ENCODE peak calls at places on chromosomes 3 and 15, in ten cellular contexts. One of them, this sample, is unnamed.

GRCh38 chr3:123842711-123843110 is 41.4 kb downstream of the MYLK start:
- DNase-seq in A172: no peak
- DNase-seq in foreskin fibroblast: no peak
- DNase-seq in posterior cingulate gyrus: no peak
- DNase-seq in Right ventricle myocardium superior: no peak
- DNase-seq in tibial artery: no peak
- DNase-seq in mesenchymal stem cell: no peak
- DNase-seq in HepG2: no peak
- DNase-seq in AG08396: no peak
- DNase-seq in T-cell: no peak
- DNase-seq in this sample: no peak

GRCh38 chr15:41904487-41905359 is 10.9 kb upstream of the SPTBN5 start:
- DNase-seq in posterior cingulate gyrus: peak
- DNase-seq in A172: peak
- DNase-seq in tibial artery: no peak
- DNase-seq in T-cell: peak
- DNase-seq in mesenchymal stem cell: peak
- DNase-seq in AG08396: peak
- DNase-seq in Right ventricle myocardium superior: peak
- DNase-seq in HepG2: peak
- DNase-seq in foreskin fibroblast: peak
- DNase-seq in this sample: peak

GRCh38 chr3:128547368-128547987 is 54.5 kb upstream of the GATA2 start:
- DNase-seq in foreskin fibroblast: peak
- DNase-seq in mesenchymal stem cell: no peak
- DNase-seq in HepG2: no peak
- DNase-seq in T-cell: no peak
- DNase-seq in Right ventricle myocardium superior: no peak
- DNase-seq in AG08396: peak
- DNase-seq in posterior cingulate gyrus: peak
- DNase-seq in A172: peak
- DNase-seq in tibial artery: no peak
- DNase-seq in this sample: no peak

GRCh38 chr15:62850791-62851291 is 191.7 kb upstream of the TPM1 start:
- DNase-seq in T-cell: no peak
- DNase-seq in Right ventricle myocardium superior: no peak
- DNase-seq in AG08396: peak
- DNase-seq in A172: peak
- DNase-seq in foreskin fibroblast: peak
- DNase-seq in mesenchymal stem cell: peak
- DNase-seq in tibial artery: no peak
- DNase-seq in HepG2: peak
- DNase-seq in posterior cingulate gyrus: peak
- DNase-seq in this sample: no peak

GRCh38 chr3:134211797-134212196 is 38.9 kb downstream of the RYK start:
- DNase-seq in HepG2: peak
- DNase-seq in foreskin fibroblast: peak
- DNase-seq in posterior cingulate gyrus: peak
- DNase-seq in AG08396: peak
- DNase-seq in Right ventricle myocardium superior: no peak
- DNase-seq in T-cell: peak
- DNase-seq in mesenchymal stem cell: peak
- DNase-seq in A172: peak
- DNase-seq in tibial artery: no peak
- DNase-seq in this sample: no peak

GRCh38 chr3:48918388-48919214 is at the start of gene ARIH2:
- DNase-seq in mesenchymal stem cell: peak
- DNase-seq in A172: peak
- DNase-seq in HepG2: peak
- DNase-seq in T-cell: peak
- DNase-seq in posterior cingulate gyrus: peak
- DNase-seq in foreskin fibroblast: peak
- DNase-seq in AG08396: peak
- DNase-seq in tibial artery: peak
- DNase-seq in Right ventricle myocardium superior: peak
- DNase-seq in this sample: peak

GRCh38 chr15:37140531-37141053 is 40.2 kb upstream of the MEIS2 start:
- DNase-seq in T-cell: no peak
- DNase-seq in mesenchymal stem cell: no peak
- DNase-seq in posterior cingulate gyrus: no peak
- DNase-seq in HepG2: no peak
- DNase-seq in tibial artery: no peak
- DNase-seq in AG08396: no peak
- DNase-seq in foreskin fibroblast: peak
- DNase-seq in Right ventricle myocardium superior: no peak
- DNase-seq in A172: no peak
- DNase-seq in this sample: no peak

GRCh38 chr15:41883484-41883825 is 10.4 kb downstream of the SPTBN5 start:
- DNase-seq in A172: no peak
- DNase-seq in HepG2: no peak
- DNase-seq in T-cell: no peak
- DNase-seq in mesenchymal stem cell: no peak
- DNase-seq in posterior cingulate gyrus: no peak
- DNase-seq in foreskin fibroblast: no peak
- DNase-seq in Right ventricle myocardium superior: no peak
- DNase-seq in AG08396: no peak
- DNase-seq in tibial artery: no peak
- DNase-seq in this sample: no peak

GRCh38 chr3:156389151-156389760 is 165.7 kb downstream of the SSR3 start:
- DNase-seq in AG08396: no peak
- DNase-seq in A172: no peak
- DNase-seq in HepG2: no peak
- DNase-seq in mesenchymal stem cell: no peak
- DNase-seq in Right ventricle myocardium superior: no peak
- DNase-seq in tibial artery: no peak
- DNase-seq in posterior cingulate gyrus: no peak
- DNase-seq in T-cell: no peak
- DNase-seq in foreskin fibroblast: peak
- DNase-seq in this sample: no peak

GRCh38 chr15:52021128-52021671 is 2.2 kb downstream of the MAPK6 start:
- DNase-seq in mesenchymal stem cell: peak
- DNase-seq in T-cell: peak
- DNase-seq in Right ventricle myocardium superior: no peak
- DNase-seq in foreskin fibroblast: peak
- DNase-seq in tibial artery: no peak
- DNase-seq in AG08396: peak
- DNase-seq in A172: peak
- DNase-seq in HepG2: peak
- DNase-seq in posterior cingulate gyrus: no peak
- DNase-seq in this sample: peak

GRCh38 chr3:193129607-193130006 is 111.4 kb upstream of the PLAAT1 start:
- DNase-seq in posterior cingulate gyrus: no peak
- DNase-seq in tibial artery: no peak
- DNase-seq in T-cell: no peak
- DNase-seq in HepG2: no peak
- DNase-seq in mesenchymal stem cell: no peak
- DNase-seq in AG08396: no peak
- DNase-seq in Right ventricle myocardium superior: no peak
- DNase-seq in A172: no peak
- DNase-seq in foreskin fibroblast: no peak
- DNase-seq in this sample: no peak

GRCh38 chr3:149396476-149396875 is 19.0 kb upstream of the TM4SF1 start:
- DNase-seq in AG08396: no peak
- DNase-seq in mesenchymal stem cell: no peak
- DNase-seq in foreskin fibroblast: no peak
- DNase-seq in Right ventricle myocardium superior: no peak
- DNase-seq in T-cell: no peak
- DNase-seq in HepG2: no peak
- DNase-seq in posterior cingulate gyrus: no peak
- DNase-seq in A172: no peak
- DNase-seq in tibial artery: no peak
- DNase-seq in this sample: no peak

GRCh38 chr3:35597490-35597889 is 41.8 kb upstream of the ARPP21 start:
- DNase-seq in Right ventricle myocardium superior: no peak
- DNase-seq in T-cell: no peak
- DNase-seq in foreskin fibroblast: no peak
- DNase-seq in A172: no peak
- DNase-seq in AG08396: no peak
- DNase-seq in mesenchymal stem cell: no peak
- DNase-seq in tibial artery: no peak
- DNase-seq in HepG2: no peak
- DNase-seq in posterior cingulate gyrus: no peak
- DNase-seq in this sample: no peak

GRCh38 chr3:120324185-120324584 is 25.0 kb downstream of the LRRC58 start:
- DNase-seq in T-cell: no peak
- DNase-seq in A172: peak
- DNase-seq in AG08396: no peak
- DNase-seq in posterior cingulate gyrus: no peak
- DNase-seq in mesenchymal stem cell: peak
- DNase-seq in Right ventricle myocardium superior: no peak
- DNase-seq in HepG2: no peak
- DNase-seq in foreskin fibroblast: peak
- DNase-seq in tibial artery: no peak
- DNase-seq in this sample: no peak

GRCh38 chr3:31848163-31848848 is 132.8 kb downstream of the OSBPL10 start:
- DNase-seq in AG08396: no peak
- DNase-seq in A172: no peak
- DNase-seq in foreskin fibroblast: no peak
- DNase-seq in T-cell: no peak
- DNase-seq in Right ventricle myocardium superior: no peak
- DNase-seq in HepG2: peak
- DNase-seq in tibial artery: no peak
- DNase-seq in posterior cingulate gyrus: no peak
- DNase-seq in mesenchymal stem cell: no peak
- DNase-seq in this sample: no peak

GRCh38 chr15:45637552-45638033 is 2.8 kb downstream of the SQOR start:
- DNase-seq in posterior cingulate gyrus: no peak
- DNase-seq in foreskin fibroblast: peak
- DNase-seq in mesenchymal stem cell: peak
- DNase-seq in AG08396: peak
- DNase-seq in T-cell: peak
- DNase-seq in A172: peak
- DNase-seq in Right ventricle myocardium superior: peak
- DNase-seq in tibial artery: no peak
- DNase-seq in HepG2: peak
- DNase-seq in this sample: peak

GRCh38 chr3:137194301-137194700 is 236.5 kb downstream of the IL20RB start:
- DNase-seq in Right ventricle myocardium superior: no peak
- DNase-seq in AG08396: no peak
- DNase-seq in T-cell: no peak
- DNase-seq in tibial artery: no peak
- DNase-seq in A172: no peak
- DNase-seq in HepG2: no peak
- DNase-seq in mesenchymal stem cell: no peak
- DNase-seq in posterior cingulate gyrus: no peak
- DNase-seq in foreskin fibroblast: no peak
- DNase-seq in this sample: no peak

This sample was measured in activated gamma-delta T cell treated with anti-CD3 and anti-CD28 coated beads, Interleukin-2, amount 50 U/mL, for 16 hours.